ENCODE peak calls at places on chromosome 9, in six cellular contexts. N is H1, H is GM23248, M is PC-9, W is mammary epithelial cell, Y is hepatocyte. C is an unnamed sample.

GRCh38 chr9:114155967-114156294 is 594 bp downstream of the COL27A1 start:
- DNase-seq in N (peak; percentile 72), H (peak; percentile 17), M (no peak), W (no peak), Y (no peak), C (no peak)

GRCh38 chr9:93111371-93112115 is 15.5 kb downstream of the CARD19 start:
- DNase-seq in N (no peak), H (no peak), M (peak; percentile 96), W (peak; percentile 92), Y (no peak), C (no peak)

GRCh38 chr9:83962165-83962564 is 17.9 kb downstream of the HNRNPK start:
- DNase-seq in N (no peak), H (peak; percentile 73), M (no peak), W (peak; percentile 48), Y (no peak), C (no peak)

GRCh38 chr9:72981433-72981832 is 28.6 kb upstream of the ALDH1A1 start:
- DNase-seq in N (no peak), H (no peak), M (no peak), W (no peak), Y (no peak), C (no peak)

GRCh38 chr9:81430727-81431126 is 258.6 kb downstream of the TLE1 start:
- DNase-seq in N (no peak), H (peak; percentile 27), M (no peak), W (no peak), Y (no peak), C (no peak)

GRCh38 chr9:35490910-35491465 is 1.1 kb downstream of the RUSC2 start:
- DNase-seq in N (no peak), H (peak; percentile 66), M (no peak), W (peak; percentile 43), Y (peak; percentile 34), C (no peak)

GRCh38 chr9:108467653-108468324 is 388.0 kb downstream of the ACTL7B start:
- DNase-seq in N (no peak), H (peak; percentile 86), M (no peak), W (no peak), Y (peak; percentile 21), C (no peak)

GRCh38 chr9:33263936-33264472 is 504 bp downstream of the BAG1 start:
- DNase-seq in N (no peak), H (peak; percentile 51), M (no peak), W (no peak), Y (peak; percentile 52), C (no peak)

GRCh38 chr9:99103505-99103904 is 1.4 kb upstream of the TGFBR1 start:
- DNase-seq in N (no peak), H (peak; percentile 36), M (no peak), W (no peak), Y (peak; percentile 20), C (no peak)

GRCh38 chr9:122718038-122718437 is 5.8 kb upstream of the OR1L4 start:
- DNase-seq in N (no peak), H (no peak), M (no peak), W (no peak), Y (no peak), C (no peak)

GRCh38 chr9:86674475-86674874 is 272.8 kb downstream of the GAS1 start:
- DNase-seq in N (no peak), H (peak; percentile 17), M (no peak), W (no peak), Y (no peak), C (no peak)

DNA sequence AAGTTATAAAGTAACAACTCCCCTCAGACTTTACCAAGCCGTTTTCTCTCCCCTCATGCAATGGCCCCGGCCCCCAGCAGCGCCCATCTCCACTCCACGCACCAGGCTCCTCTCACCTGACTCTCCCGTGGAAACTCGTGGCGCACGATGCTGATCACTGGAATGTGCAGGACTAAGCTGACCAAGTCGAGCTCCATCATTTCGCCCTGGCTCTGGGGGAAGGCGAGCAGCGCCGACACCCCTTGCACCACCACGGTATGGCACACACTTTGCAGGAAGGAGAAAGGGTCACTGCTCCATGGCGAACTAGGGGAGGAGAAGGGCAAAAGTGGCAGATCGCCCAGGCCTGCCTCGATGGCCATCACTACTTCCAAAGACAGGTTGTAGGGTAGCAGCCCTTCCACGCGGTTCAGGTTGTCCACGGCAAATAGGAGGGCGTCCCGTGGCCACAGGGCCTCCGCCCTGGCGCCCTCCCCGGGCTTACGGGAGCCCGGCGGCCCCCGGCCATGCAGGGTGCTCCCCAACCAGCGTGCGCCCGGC is 1.2 kb downstream of the GRIN3A start:
- DNase-seq in N (peak; percentile 49), H (no peak), M (no peak), W (no peak), Y (no peak), C (no peak)
- TF ChIP-seq EZH2 in N (no peak), H (no peak), M (no peak), W (no peak), Y (no peak), C (peak; percentile 24)

GRCh38 chr9:94868462-94868861 is 142.0 kb downstream of the AOPEP start:
- DNase-seq in N (peak; percentile 14), H (no peak), M (no peak), W (no peak), Y (no peak), C (no peak)

GRCh38 chr9:94867842-94868312 is 141.4 kb downstream of the AOPEP start:
- DNase-seq in N (peak; percentile 6), H (peak; percentile 97), M (peak; percentile 44), W (peak; percentile 83), Y (peak; percentile 20), C (peak; percentile 66)

GRCh38 chr9:94870793-94871558 is 144.5 kb downstream of the AOPEP start:
- DNase-seq in N (peak; percentile 26), H (peak; percentile 77), M (peak; percentile 91), W (peak; percentile 54), Y (no peak), C (peak; percentile 71)

GRCh38 chr9:94869415-94869838 is 142.9 kb downstream of the AOPEP start:
- DNase-seq in N (peak; percentile 1), H (peak; percentile 81), M (peak; percentile 39), W (no peak), Y (no peak), C (no peak)

GRCh38 chr9:94870465-94870792 is 143.9 kb downstream of the AOPEP start:
- DNase-seq in N (peak; percentile 13), H (no peak), M (no peak), W (no peak), Y (no peak), C (no peak)
- H3K4me3 ChIP-seq in N (no peak overlapping the region), H (no peak overlapping the region), M (no peak overlapping the region), W (no peak overlapping the region), Y (no peak overlapping the region), C (no peak overlapping the region)

GRCh38 chr9:38621434-38622082 is 1.2 kb upstream of the ANKRD18A start:
- DNase-seq in N (peak; percentile 81), H (no peak), M (peak; percentile 18), W (peak; percentile 24), Y (peak; percentile 50), C (no peak)
- TF ChIP-seq EZH2 in N (no peak), H (peak; percentile 30), M (no peak), W (no peak), Y (no peak), C (no peak)

DNA sequence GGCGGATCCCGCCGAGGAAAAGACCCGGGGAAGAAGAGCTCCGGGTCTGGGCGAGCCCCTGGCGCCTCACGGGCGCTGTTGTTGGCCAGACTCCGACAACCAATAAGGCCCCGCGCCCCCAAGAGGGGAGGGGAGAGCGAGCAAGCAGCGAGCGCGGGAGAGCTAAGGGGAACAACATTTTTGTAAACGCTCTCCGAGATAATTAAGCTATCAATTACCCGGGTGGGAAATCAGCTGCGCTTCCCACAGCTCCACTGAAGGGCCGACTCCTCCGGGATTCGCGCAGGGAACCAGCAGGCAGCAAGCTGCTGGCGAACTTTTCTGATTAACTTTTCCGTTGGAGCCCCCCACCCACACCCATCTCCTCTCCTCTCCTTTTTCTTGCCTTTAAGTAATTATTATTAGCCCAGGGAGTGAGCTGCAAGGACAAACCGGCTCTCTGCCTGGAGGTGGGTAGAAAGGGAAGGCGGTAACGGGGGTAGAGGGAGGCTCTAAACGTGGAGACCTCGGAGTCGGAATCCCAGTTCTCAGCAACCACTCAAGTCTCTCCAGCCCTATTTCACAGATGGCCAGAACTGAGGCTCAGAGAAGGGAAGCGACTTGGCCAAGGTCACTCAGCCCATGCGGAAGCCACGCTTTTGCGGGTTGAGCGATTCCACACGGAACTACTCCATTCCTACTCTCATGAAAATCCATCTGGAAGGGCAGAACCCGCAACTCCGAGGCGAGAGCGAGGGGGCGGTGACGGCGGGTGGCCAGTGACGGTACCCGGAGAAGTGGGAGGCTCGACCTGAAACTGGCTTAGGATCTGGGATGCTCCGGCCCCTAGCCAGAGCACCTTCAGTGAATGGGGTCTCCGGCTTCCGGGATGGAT is 1.3 kb downstream of the ASTN2 start:
- DNase-seq in N (peak; percentile 74), H (no peak), M (no peak), W (peak; percentile 1), Y (peak; percentile 22), C (no peak)
- H3K4me3 ChIP-seq in N (peak overlapping the region; percentile 55), H (peak overlapping the region; percentile 62), M (no peak overlapping the region), W (no peak overlapping the region), Y (peak overlapping the region; percentile 36), C (peak overlapping the region; percentile 29)

DNA sequence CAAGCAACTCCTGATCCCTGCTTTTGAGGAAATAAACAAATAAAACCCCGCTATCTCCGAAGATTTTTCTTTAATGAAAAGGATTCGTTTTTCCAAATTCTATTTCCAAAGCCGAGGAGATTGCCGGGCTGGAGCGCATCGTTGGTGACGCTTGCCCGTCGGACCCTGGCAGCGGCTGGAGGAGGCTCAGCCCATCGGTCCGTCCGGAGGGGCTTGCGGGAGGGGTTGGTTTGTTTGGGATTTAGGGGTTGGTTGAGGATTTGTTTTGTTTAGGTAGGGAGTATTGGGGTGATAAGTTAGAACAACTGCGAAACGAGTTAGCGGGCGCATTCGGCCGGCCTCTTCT is 20.8 kb downstream of the URM1 start:
- DNase-seq in N (no peak), H (no peak), M (no peak), W (no peak), Y (no peak), C (no peak)
- TF ChIP-seq EZH2 in N (no peak), H (no peak), M (no peak), W (no peak), Y (peak; percentile 58), C (no peak)

DNA sequence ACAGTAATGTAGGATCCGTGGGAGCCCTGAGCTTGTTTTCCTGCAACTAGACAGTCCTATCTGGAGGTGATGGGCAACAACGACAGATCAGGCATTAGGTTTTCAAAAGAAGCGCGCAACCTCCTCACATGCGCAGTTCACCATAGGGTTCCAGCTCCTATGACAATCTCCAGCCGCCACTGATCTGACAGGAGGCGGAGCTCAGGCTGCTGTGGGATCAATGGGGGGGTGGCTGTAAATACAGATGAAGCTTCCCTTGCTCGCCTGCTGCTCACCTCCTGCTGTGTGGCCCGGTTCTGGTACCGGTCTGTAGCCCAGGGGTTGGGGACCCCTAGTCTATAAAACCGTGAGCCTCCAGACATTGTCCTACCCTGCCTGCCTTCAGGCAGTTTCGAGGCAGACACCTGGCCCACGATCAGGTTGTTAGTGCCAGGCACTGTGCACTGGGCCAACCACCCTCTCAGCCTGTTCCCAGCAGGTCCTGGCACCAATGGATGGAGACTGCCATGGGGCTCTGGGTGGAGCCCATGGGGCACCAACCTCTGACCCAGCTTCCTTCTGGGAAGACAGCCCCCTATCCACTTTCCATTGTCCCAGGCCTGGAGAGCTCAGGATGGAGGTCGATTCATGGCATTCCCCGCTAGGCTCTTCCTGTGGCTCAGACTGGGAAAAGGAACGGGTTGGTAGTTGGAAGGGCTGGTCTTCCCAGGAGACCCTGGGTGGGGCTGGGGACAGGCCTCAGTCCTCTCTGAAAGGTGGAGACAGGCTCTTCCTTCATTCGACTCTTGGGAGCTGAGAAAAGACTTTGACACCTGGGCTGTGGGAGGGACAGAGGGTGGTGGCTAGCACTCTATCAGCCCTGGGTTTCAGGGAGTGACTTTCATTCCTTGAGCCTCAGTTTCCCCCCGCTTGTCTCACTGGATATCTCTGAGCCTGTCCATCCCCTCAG is 1.7 kb downstream of the ENDOG start:
- DNase-seq in N (no peak), H (peak; percentile 82), M (no peak), W (no peak), Y (peak; percentile 64), C (no peak)
- H3K4me3 ChIP-seq in N (no peak overlapping the region), H (peak overlapping the region; percentile 80), M (no peak overlapping the region), W (peak overlapping the region; percentile 57), Y (no peak overlapping the region), C (peak overlapping the region; percentile 68)

C was measured in keratinocyte.